ENCODE peak calls at places on chromosome 18, in seven cellular contexts. One of them, this sample, is unnamed.
A peak's percentile ranks its signal among the peaks of the same experiment; 100 is the strongest.

GRCh38 chr18:37565985-37566478 is 434 bp upstream of the CELF4 start:
- DNase-seq in pons: peak; percentile 50
- DNase-seq in left ventricle myocardium inferior: peak; percentile 54
- DNase-seq in prostate gland: peak; percentile 42
- DNase-seq in activated B cell treated with CpG ODN at 0.5 μM for 24 hours: no peak
- DNase-seq in ELF-1: no peak
- DNase-seq in A172: peak; percentile 18
- DNase-seq in this sample: no peak

GRCh38 chr18:31490387-31490786 is 7.6 kb upstream of the DSG2 start:
- DNase-seq in pons: no peak
- DNase-seq in A172: peak; percentile 61
- DNase-seq in ELF-1: no peak
- DNase-seq in activated B cell treated with CpG ODN at 0.5 μM for 24 hours: no peak
- DNase-seq in left ventricle myocardium inferior: no peak
- DNase-seq in prostate gland: no peak
- DNase-seq in this sample: no peak

GRCh38 chr18:13503839-13504238 is 222.5 kb downstream of the FAM210A start:
- DNase-seq in prostate gland: no peak
- DNase-seq in A172: no peak
- DNase-seq in pons: no peak
- DNase-seq in activated B cell treated with CpG ODN at 0.5 μM for 24 hours: no peak
- DNase-seq in left ventricle myocardium inferior: no peak
- DNase-seq in ELF-1: no peak
- DNase-seq in this sample: no peak

GRCh38 chr18:74897971-74898657 is 300.4 kb downstream of the ZNF407 start:
- DNase-seq in pons: peak; percentile 63
- DNase-seq in ELF-1: no peak
- DNase-seq in left ventricle myocardium inferior: no peak
- DNase-seq in A172: peak; percentile 30
- DNase-seq in activated B cell treated with CpG ODN at 0.5 μM for 24 hours: no peak
- DNase-seq in prostate gland: no peak
- DNase-seq in this sample: no peak

GRCh38 chr18:61957801-61958516 is 65.2 kb upstream of the RNF152 start:
- DNase-seq in activated B cell treated with CpG ODN at 0.5 μM for 24 hours: no peak
- DNase-seq in prostate gland: no peak
- DNase-seq in A172: no peak
- DNase-seq in left ventricle myocardium inferior: no peak
- DNase-seq in pons: no peak
- DNase-seq in ELF-1: no peak
- DNase-seq in this sample: no peak

GRCh38 chr18:13217466-13217961 is 1.0 kb upstream of the LDLRAD4 start:
- DNase-seq in ELF-1: peak; percentile 53
- DNase-seq in activated B cell treated with CpG ODN at 0.5 μM for 24 hours: peak; percentile 40
- DNase-seq in prostate gland: peak; percentile 46
- DNase-seq in left ventricle myocardium inferior: peak; percentile 78
- DNase-seq in A172: peak; percentile 40
- DNase-seq in pons: peak; percentile 43
- DNase-seq in this sample: no peak

GRCh38 chr18:77052656-77053309 is 79.8 kb downstream of the MBP start:
- DNase-seq in activated B cell treated with CpG ODN at 0.5 μM for 24 hours: no peak
- DNase-seq in ELF-1: no peak
- DNase-seq in left ventricle myocardium inferior: no peak
- DNase-seq in pons: peak; percentile 77
- DNase-seq in A172: no peak
- DNase-seq in prostate gland: no peak
- DNase-seq in this sample: no peak

GRCh38 chr18:48263913-48264506 is 145.2 kb downstream of the ZBTB7C start:
- DNase-seq in pons: no peak
- DNase-seq in prostate gland: no peak
- DNase-seq in ELF-1: no peak
- DNase-seq in A172: peak; percentile 69
- DNase-seq in left ventricle myocardium inferior: no peak
- DNase-seq in activated B cell treated with CpG ODN at 0.5 μM for 24 hours: no peak
- DNase-seq in this sample: no peak

GRCh38 chr18:67916142-67916541 is 399.6 kb upstream of the DSEL start:
- DNase-seq in activated B cell treated with CpG ODN at 0.5 μM for 24 hours: no peak
- DNase-seq in ELF-1: no peak
- DNase-seq in prostate gland: no peak
- DNase-seq in pons: no peak
- DNase-seq in A172: no peak
- DNase-seq in left ventricle myocardium inferior: no peak
- DNase-seq in this sample: no peak

GRCh38 chr18:34821669-34822210 is 111.6 kb downstream of the DTNA start:
- DNase-seq in ELF-1: peak; percentile 39
- DNase-seq in prostate gland: no peak
- DNase-seq in left ventricle myocardium inferior: no peak
- DNase-seq in activated B cell treated with CpG ODN at 0.5 μM for 24 hours: no peak
- DNase-seq in A172: no peak
- DNase-seq in pons: no peak
- DNase-seq in this sample: no peak

GRCh38 chr18:56727399-56727798 is 76.2 kb downstream of the WDR7 start:
- DNase-seq in activated B cell treated with CpG ODN at 0.5 μM for 24 hours: no peak
- DNase-seq in left ventricle myocardium inferior: no peak
- DNase-seq in pons: no peak
- DNase-seq in prostate gland: no peak
- DNase-seq in ELF-1: no peak
- DNase-seq in A172: no peak
- DNase-seq in this sample: no peak

GRCh38 chr18:38052879-38053590 is 487.4 kb upstream of the CELF4 start:
- DNase-seq in left ventricle myocardium inferior: no peak
- DNase-seq in ELF-1: no peak
- DNase-seq in activated B cell treated with CpG ODN at 0.5 μM for 24 hours: no peak
- DNase-seq in A172: no peak
- DNase-seq in pons: no peak
- DNase-seq in prostate gland: no peak
- DNase-seq in this sample: no peak

GRCh38 chr18:41347057-41347456 is 608.0 kb upstream of the PIK3C3 start:
- DNase-seq in left ventricle myocardium inferior: no peak
- DNase-seq in pons: no peak
- DNase-seq in A172: peak; percentile 39
- DNase-seq in prostate gland: no peak
- DNase-seq in activated B cell treated with CpG ODN at 0.5 μM for 24 hours: no peak
- DNase-seq in ELF-1: no peak
- DNase-seq in this sample: no peak

GRCh38 chr18:31598021-31598805 is 6.5 kb downstream of the TTR start:
- DNase-seq in A172: no peak
- DNase-seq in pons: no peak
- DNase-seq in prostate gland: no peak
- DNase-seq in activated B cell treated with CpG ODN at 0.5 μM for 24 hours: no peak
- DNase-seq in left ventricle myocardium inferior: no peak
- DNase-seq in ELF-1: no peak
- DNase-seq in this sample: no peak

GRCh38 chr18:74598350-74599001 is 806 bp downstream of the ZNF407 start:
- DNase-seq in prostate gland: peak; percentile 15
- DNase-seq in left ventricle myocardium inferior: peak; percentile 59
- DNase-seq in activated B cell treated with CpG ODN at 0.5 μM for 24 hours: peak; percentile 65
- DNase-seq in A172: peak; percentile 4
- DNase-seq in ELF-1: peak; percentile 66
- DNase-seq in pons: peak; percentile 32
- DNase-seq in this sample: no peak